ENCODE peak calls at places on chromosomes 6 and 20, in five cellular contexts. One of them, this sample, is unnamed. For H3K4me1, the result is how much of the 10 kb centered on the place peaks cover.

GRCh38 chr6:40732878-40733277 is 145.7 kb upstream of the LRFN2 start:
- DNase-seq in heart left ventricle: no peak
- DNase-seq in H9: no peak
- DNase-seq in CD8-positive, alpha-beta T cell: no peak
- DNase-seq in neural progenitor cell: no peak
- DNase-seq in this sample: no peak

GRCh38 chr20:33209789-33210188 is 7.4 kb upstream of the BPIFA3 start:
- DNase-seq in heart left ventricle: peak
- DNase-seq in CD8-positive, alpha-beta T cell: peak
- DNase-seq in H9: peak
- DNase-seq in neural progenitor cell: peak
- DNase-seq in this sample: peak

GRCh38 chr6:148021715-148022114 is 320.9 kb upstream of the SASH1 start:
- DNase-seq in CD8-positive, alpha-beta T cell: no peak
- DNase-seq in heart left ventricle: no peak
- DNase-seq in H9: peak
- DNase-seq in neural progenitor cell: no peak
- DNase-seq in this sample: no peak

GRCh38 chr6:13302751-13303667 is 25.3 kb downstream of the TBC1D7 start:
- DNase-seq in H9: no peak
- DNase-seq in CD8-positive, alpha-beta T cell: peak
- DNase-seq in neural progenitor cell: no peak
- DNase-seq in heart left ventricle: peak
- DNase-seq in this sample: no peak

GRCh38 chr20:17630151-17630805 is 51.8 kb downstream of the RRBP1 start:
- DNase-seq in heart left ventricle: no peak
- DNase-seq in H9: no peak
- DNase-seq in neural progenitor cell: no peak
- DNase-seq in CD8-positive, alpha-beta T cell: no peak
- DNase-seq in this sample: no peak

GRCh38 chr20:38141154-38141888 is 23.7 kb downstream of the TGM2 start:
- DNase-seq in H9: no peak
- DNase-seq in neural progenitor cell: no peak
- DNase-seq in heart left ventricle: no peak
- DNase-seq in CD8-positive, alpha-beta T cell: no peak
- DNase-seq in this sample: peak

GRCh38 chr6:133129556-133129955 is 111.6 kb upstream of the EYA4 start:
- DNase-seq in heart left ventricle: no peak
- DNase-seq in H9: no peak
- DNase-seq in neural progenitor cell: no peak
- DNase-seq in CD8-positive, alpha-beta T cell: no peak
- DNase-seq in this sample: no peak

GRCh38 chr20:2713285-2713684 is 20.7 kb downstream of the EBF4 start:
- DNase-seq in neural progenitor cell: no peak
- DNase-seq in H9: no peak
- DNase-seq in CD8-positive, alpha-beta T cell: no peak
- DNase-seq in heart left ventricle: no peak
- DNase-seq in this sample: no peak

GRCh38 chr6:44012078-44012493 is 115.2 kb downstream of the MRPL14 start:
- DNase-seq in heart left ventricle: no peak
- DNase-seq in CD8-positive, alpha-beta T cell: no peak
- DNase-seq in neural progenitor cell: no peak
- DNase-seq in H9: no peak
- DNase-seq in this sample: no peak

GRCh38 chr6:40586800-40587201 is 363 bp downstream of the LRFN2 start:
- DNase-seq in heart left ventricle: no peak
- DNase-seq in CD8-positive, alpha-beta T cell: no peak
- DNase-seq in H9: no peak
- DNase-seq in neural progenitor cell: peak
- DNase-seq in this sample: no peak

GRCh38 chr6:93282521-93283031 is 136.8 kb downstream of the EPHA7 start:
- DNase-seq in CD8-positive, alpha-beta T cell: no peak
- DNase-seq in heart left ventricle: peak
- DNase-seq in H9: no peak
- DNase-seq in neural progenitor cell: no peak
- DNase-seq in this sample: no peak

GRCh38 chr20:49593441-49594142 is 25.7 kb upstream of the PTGIS start:
- DNase-seq in neural progenitor cell: no peak
- DNase-seq in heart left ventricle: no peak
- DNase-seq in CD8-positive, alpha-beta T cell: no peak
- DNase-seq in H9: no peak
- DNase-seq in this sample: no peak

GRCh38 chr20:37990571-37991151 is 42.6 kb downstream of the TTI1 start:
- DNase-seq in neural progenitor cell: no peak
- DNase-seq in H9: no peak
- DNase-seq in CD8-positive, alpha-beta T cell: peak
- DNase-seq in heart left ventricle: peak
- DNase-seq in this sample: no peak

GRCh38 chr20:47465335-47466090 is 36.2 kb upstream of the NCOA3 start:
- DNase-seq in neural progenitor cell: no peak
- DNase-seq in CD8-positive, alpha-beta T cell: no peak
- DNase-seq in heart left ventricle: no peak
- DNase-seq in H9: no peak
- DNase-seq in this sample: no peak

GRCh38 chr20:47466704-47467459 is 34.8 kb upstream of the NCOA3 start:
- DNase-seq in CD8-positive, alpha-beta T cell: no peak
- DNase-seq in heart left ventricle: no peak
- DNase-seq in H9: no peak
- DNase-seq in neural progenitor cell: no peak
- DNase-seq in this sample: peak

GRCh38 chr20:47468290-47469050 is 33.2 kb upstream of the NCOA3 start:
- DNase-seq in neural progenitor cell: no peak
- DNase-seq in H9: no peak
- DNase-seq in CD8-positive, alpha-beta T cell: no peak
- DNase-seq in heart left ventricle: no peak
- DNase-seq in this sample: no peak

GRCh38 chr20:47464380-47465101 is 37.1 kb upstream of the NCOA3 start:
- DNase-seq in neural progenitor cell: no peak
- DNase-seq in H9: no peak
- DNase-seq in CD8-positive, alpha-beta T cell: no peak
- DNase-seq in heart left ventricle: peak
- DNase-seq in this sample: peak

DNA sequence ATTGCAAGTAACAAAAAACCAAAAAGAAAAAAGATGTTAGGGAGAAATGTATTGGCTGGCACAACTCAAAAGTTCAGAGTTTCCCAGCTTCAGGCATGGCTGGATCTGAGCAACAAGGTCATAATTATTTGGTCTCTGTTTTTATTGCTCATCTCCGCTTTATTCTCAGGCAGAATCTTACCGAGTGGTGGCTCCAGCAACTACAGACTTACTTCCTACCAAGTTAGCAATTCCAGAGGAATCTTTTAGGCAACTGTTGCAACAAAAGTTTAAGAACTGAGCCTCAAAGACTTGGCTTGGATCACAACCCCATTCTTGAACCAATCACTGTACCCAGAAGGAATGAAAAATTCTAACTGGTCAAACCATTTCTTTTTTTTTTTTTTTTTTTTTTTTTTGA is 35.5 kb upstream of the NCOA3 start:
- DNase-seq in H9: no peak
- DNase-seq in neural progenitor cell: no peak
- DNase-seq in heart left ventricle: no peak
- DNase-seq in CD8-positive, alpha-beta T cell: no peak
- DNase-seq in this sample: no peak
- H3K4me1 ChIP-seq in H9: under half
- H3K4me1 ChIP-seq in neural progenitor cell: under half
- H3K4me1 ChIP-seq in heart left ventricle: under half
- H3K4me1 ChIP-seq in CD8-positive, alpha-beta T cell: under half
- H3K4me1 ChIP-seq in this sample: half or more

GRCh38 chr6:1336246-1336843 is 24.4 kb downstream of the FOXQ1 start:
- DNase-seq in CD8-positive, alpha-beta T cell: no peak
- DNase-seq in neural progenitor cell: peak
- DNase-seq in H9: peak
- DNase-seq in heart left ventricle: no peak
- DNase-seq in this sample: peak
- H3K4me1 ChIP-seq in CD8-positive, alpha-beta T cell: under half
- H3K4me1 ChIP-seq in neural progenitor cell: under half
- H3K4me1 ChIP-seq in H9: under half
- H3K4me1 ChIP-seq in heart left ventricle: under half
- H3K4me1 ChIP-seq in this sample: under half

DNA sequence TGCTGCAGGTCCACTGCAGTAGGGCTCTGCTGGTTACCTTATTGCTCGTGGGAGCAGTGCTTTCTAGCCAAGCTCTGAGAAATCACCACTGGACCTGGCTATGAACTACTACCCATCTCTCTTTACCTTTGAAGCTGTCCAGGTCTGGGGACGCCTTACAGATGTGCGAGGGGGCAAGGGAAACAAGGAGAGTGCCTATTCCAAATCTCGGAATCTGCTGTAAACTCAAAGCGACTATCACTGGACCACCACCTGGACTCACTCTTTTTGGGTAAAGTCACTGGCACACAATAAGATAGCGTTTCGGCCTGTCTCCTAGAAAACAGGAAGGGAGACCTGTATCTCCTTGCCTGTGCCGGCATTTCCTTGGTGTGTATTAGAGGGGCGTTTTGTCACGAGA is 5.3 kb downstream of the NRN1 start:
- DNase-seq in H9: no peak
- DNase-seq in heart left ventricle: no peak
- DNase-seq in neural progenitor cell: no peak
- DNase-seq in CD8-positive, alpha-beta T cell: no peak
- DNase-seq in this sample: no peak
- H3K4me1 ChIP-seq in H9: under half
- H3K4me1 ChIP-seq in heart left ventricle: half or more
- H3K4me1 ChIP-seq in neural progenitor cell: half or more
- H3K4me1 ChIP-seq in CD8-positive, alpha-beta T cell: half or more
- H3K4me1 ChIP-seq in this sample: under half

GRCh38 chr6:156980948-156981347 is 203.8 kb downstream of the ARID1B start:
- DNase-seq in H9: no peak
- DNase-seq in heart left ventricle: no peak
- DNase-seq in CD8-positive, alpha-beta T cell: no peak
- DNase-seq in neural progenitor cell: no peak
- DNase-seq in this sample: no peak
- H3K4me1 ChIP-seq in H9: under half
- H3K4me1 ChIP-seq in heart left ventricle: under half
- H3K4me1 ChIP-seq in CD8-positive, alpha-beta T cell: half or more
- H3K4me1 ChIP-seq in neural progenitor cell: under half
- H3K4me1 ChIP-seq in this sample: under half

GRCh38 chr6:45127185-45127584 is 200.9 kb upstream of the RUNX2 start:
- DNase-seq in heart left ventricle: no peak
- DNase-seq in neural progenitor cell: no peak
- DNase-seq in H9: no peak
- DNase-seq in CD8-positive, alpha-beta T cell: no peak
- DNase-seq in this sample: no peak
- H3K4me1 ChIP-seq in heart left ventricle: under half
- H3K4me1 ChIP-seq in neural progenitor cell: under half
- H3K4me1 ChIP-seq in H9: under half
- H3K4me1 ChIP-seq in CD8-positive, alpha-beta T cell: under half
- H3K4me1 ChIP-seq in this sample: under half

GRCh38 chr6:4936681-4937041 is 67.2 kb downstream of the RPP40 start:
- DNase-seq in neural progenitor cell: peak
- DNase-seq in H9: no peak
- DNase-seq in heart left ventricle: no peak
- DNase-seq in CD8-positive, alpha-beta T cell: no peak
- DNase-seq in this sample: no peak
- H3K4me1 ChIP-seq in neural progenitor cell: under half
- H3K4me1 ChIP-seq in H9: under half
- H3K4me1 ChIP-seq in heart left ventricle: under half
- H3K4me1 ChIP-seq in CD8-positive, alpha-beta T cell: under half
- H3K4me1 ChIP-seq in this sample: under half

GRCh38 chr20:36470482-36471062 is 70.7 kb upstream of the MYL9 start:
- DNase-seq in CD8-positive, alpha-beta T cell: no peak
- DNase-seq in neural progenitor cell: no peak
- DNase-seq in heart left ventricle: no peak
- DNase-seq in H9: no peak
- DNase-seq in this sample: no peak
- H3K4me1 ChIP-seq in CD8-positive, alpha-beta T cell: half or more
- H3K4me1 ChIP-seq in neural progenitor cell: under half
- H3K4me1 ChIP-seq in heart left ventricle: half or more
- H3K4me1 ChIP-seq in H9: under half
- H3K4me1 ChIP-seq in this sample: half or more

GRCh38 chr20:43961116-43961515 is 46.5 kb downstream of the TOX2 start:
- DNase-seq in neural progenitor cell: no peak
- DNase-seq in CD8-positive, alpha-beta T cell: no peak
- DNase-seq in H9: no peak
- DNase-seq in heart left ventricle: no peak
- DNase-seq in this sample: peak

GRCh38 chr20:43962518-43962917 is 47.9 kb downstream of the TOX2 start:
- DNase-seq in H9: no peak
- DNase-seq in neural progenitor cell: no peak
- DNase-seq in CD8-positive, alpha-beta T cell: no peak
- DNase-seq in heart left ventricle: no peak
- DNase-seq in this sample: no peak

GRCh38 chr20:43961541-43962471 is 47.2 kb downstream of the TOX2 start:
- DNase-seq in CD8-positive, alpha-beta T cell: no peak
- DNase-seq in H9: peak
- DNase-seq in neural progenitor cell: no peak
- DNase-seq in heart left ventricle: no peak
- DNase-seq in this sample: no peak

GRCh38 chr20:43963872-43964791 is 49.5 kb downstream of the TOX2 start:
- DNase-seq in neural progenitor cell: no peak
- DNase-seq in heart left ventricle: peak
- DNase-seq in CD8-positive, alpha-beta T cell: no peak
- DNase-seq in H9: no peak
- DNase-seq in this sample: no peak

GRCh38 chr20:43963233-43963632 is 48.6 kb downstream of the TOX2 start:
- DNase-seq in H9: no peak
- DNase-seq in neural progenitor cell: no peak
- DNase-seq in CD8-positive, alpha-beta T cell: no peak
- DNase-seq in heart left ventricle: no peak
- DNase-seq in this sample: no peak
- H3K4me1 ChIP-seq in H9: under half
- H3K4me1 ChIP-seq in neural progenitor cell: under half
- H3K4me1 ChIP-seq in CD8-positive, alpha-beta T cell: half or more
- H3K4me1 ChIP-seq in heart left ventricle: under half
- H3K4me1 ChIP-seq in this sample: under half

DNA sequence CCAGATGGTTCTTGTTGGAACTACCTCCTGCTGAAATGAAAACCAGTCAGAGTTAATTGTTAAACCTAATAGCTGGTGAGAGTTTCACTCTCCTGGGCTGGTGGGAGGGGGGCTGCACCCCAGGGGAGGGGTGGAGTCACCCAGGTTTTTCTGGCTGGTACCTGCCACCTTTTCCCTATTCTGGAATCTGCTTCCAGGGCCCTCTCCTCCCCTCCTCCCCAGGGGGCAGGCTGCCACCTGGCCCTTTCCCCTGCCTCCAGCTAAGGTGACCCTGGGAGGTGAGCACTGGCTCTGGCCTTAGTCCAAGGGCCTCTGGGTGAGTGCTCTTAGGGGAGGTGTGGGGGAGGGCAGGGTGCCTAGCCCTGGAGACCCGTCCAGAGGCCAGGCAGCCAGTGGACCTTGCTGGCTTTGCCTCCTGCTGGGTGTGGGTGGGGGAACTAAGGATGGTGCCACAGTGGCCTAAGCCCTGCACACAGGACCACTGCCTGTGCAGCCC is 48.8 kb upstream of the EPB41L1 start:
- DNase-seq in neural progenitor cell: no peak
- DNase-seq in CD8-positive, alpha-beta T cell: no peak
- DNase-seq in H9: no peak
- DNase-seq in heart left ventricle: no peak
- DNase-seq in this sample: no peak
- H3K4me1 ChIP-seq in neural progenitor cell: under half
- H3K4me1 ChIP-seq in CD8-positive, alpha-beta T cell: under half
- H3K4me1 ChIP-seq in H9: under half
- H3K4me1 ChIP-seq in heart left ventricle: under half
- H3K4me1 ChIP-seq in this sample: under half